ENCODE peak calls at places on chromosomes 1 and 21, in seven cellular contexts. E is stimulated activated CD8-positive, alpha-beta memory T cell treated with anti-CD3 and anti-CD28 coated beads, Interleukin-15, amount 100 ng/mL, for 1 hour; U is AG09319; O is uterus; I is HS-27A; S is PC-3; K is substantia nigra. P is an unnamed sample.

GRCh38 chr21:46057710-46058241 is 40.1 kb upstream of the COL6A2 start:
- DNase-seq in E (no peak), I (no peak), U (no peak), O (no peak), S (no peak), K (no peak), P (no peak)

GRCh38 chr1:54681396-54681795 is 34.3 kb upstream of the TTC4 start:
- DNase-seq in O (no peak), I (no peak), S (no peak), E (no peak), K (no peak), U (no peak), P (peak; percentile 42)

GRCh38 chr1:19010503-19010902 is 54.0 kb upstream of the IFFO2 start:
- DNase-seq in S (peak; percentile 88), U (no peak), I (no peak), O (no peak), K (no peak), E (no peak), P (no peak)

GRCh38 chr1:167763525-167764220 is 41.9 kb downstream of the MPZL1 start:
- DNase-seq in U (no peak), S (no peak), E (no peak), I (no peak), O (no peak), K (no peak), P (no peak)

GRCh38 chr1:186985889-186986491 is 157.2 kb downstream of the PLA2G4A start:
- DNase-seq in E (no peak), O (no peak), K (no peak), I (no peak), S (peak; percentile 73), U (no peak), P (peak; percentile 67)

GRCh38 chr1:110603058-110603457 is 3.1 kb downstream of the KCNA2 start:
- DNase-seq in U (no peak), I (no peak), E (no peak), O (no peak), K (no peak), S (no peak), P (no peak)

GRCh38 chr1:180507826-180508724 is 5.7 kb upstream of the ACBD6 start:
- DNase-seq in O (no peak), K (no peak), S (peak; percentile 54), E (no peak), U (peak; percentile 49), I (no peak), P (no peak)

GRCh38 chr1:185144233-185144632 is 12.5 kb downstream of the TRMT1L start:
- DNase-seq in E (no peak), U (no peak), O (no peak), I (no peak), K (no peak), S (peak; percentile 28), P (no peak)

GRCh38 chr21:46129846-46130651 is 25.3 kb downstream of the FTCD start:
- DNase-seq in K (no peak), O (peak; percentile 41), S (no peak), U (no peak), E (no peak), I (no peak), P (no peak)

GRCh38 chr1:28322209-28322608 is 6.6 kb upstream of the MED18 start:
- DNase-seq in I (no peak), K (no peak), O (no peak), E (no peak), S (peak; percentile 10), U (no peak), P (peak; percentile 81)

GRCh38 chr1:231040800-231041704 is 998 bp upstream of the FAM89A start:
- DNase-seq in S (no peak), I (no peak), O (peak; percentile 29), U (no peak), E (no peak), K (no peak), P (peak; percentile 50)

GRCh38 chr1:20885121-20885520 is 98.0 kb upstream of the HP1BP3 start:
- DNase-seq in O (no peak), U (no peak), S (peak; percentile 15), E (no peak), I (no peak), K (no peak), P (peak; percentile 6)

GRCh38 chr1:65170511-65171142 is 22.6 kb downstream of the AK4 start:
- DNase-seq in O (peak; percentile 34), S (peak; percentile 64), I (no peak), E (no peak), U (no peak), K (no peak), P (peak; percentile 49)

GRCh38 chr1:59945790-59946189 is 19.2 kb upstream of the CYP2J2 start:
- DNase-seq in O (no peak), E (no peak), U (no peak), I (no peak), S (no peak), K (no peak), P (no peak)

GRCh38 chr1:205042911-205043806 is at the start of gene CNTN2:
- DNase-seq in S (no peak), U (no peak), K (peak; percentile 61), I (no peak), E (no peak), O (no peak), P (peak; percentile 38)

GRCh38 chr1:160708118-160708517 is 3.5 kb downstream of the CD48 start:
- DNase-seq in S (no peak), E (no peak), U (no peak), K (no peak), O (no peak), I (no peak), P (no peak)

GRCh38 chr1:2803931-2804627 is 2.6 kb upstream of the TTC34 start:
- DNase-seq in O (no peak), I (no peak), K (no peak), S (no peak), E (no peak), U (no peak), P (no peak)

GRCh38 chr1:154178006-154178405 is 13.9 kb downstream of the TPM3 start:
- DNase-seq in O (no peak), S (no peak), K (no peak), U (no peak), E (no peak), I (no peak), P (no peak)

GRCh38 chr21:33149166-33149565 is 79.2 kb downstream of the OLIG1 start:
- DNase-seq in E (no peak), K (no peak), S (no peak), O (no peak), U (no peak), I (no peak), P (no peak)

GRCh38 chr1:76005755-76006154 is 68.8 kb upstream of the ST6GALNAC3 start:
- DNase-seq in S (no peak), O (no peak), E (no peak), U (no peak), I (no peak), K (no peak), P (no peak)

GRCh38 chr1:23188434-23188884 is 19.8 kb upstream of the LUZP1 start:
- DNase-seq in S (peak; percentile 68), I (no peak), E (no peak), K (no peak), O (no peak), U (no peak), P (peak; percentile 64)

GRCh38 chr1:240284656-240285427 is 193.2 kb downstream of the FMN2 start:
- DNase-seq in K (no peak), S (peak; percentile 23), E (no peak), O (no peak), I (no peak), U (no peak), P (no peak)

P was measured in hepatocyte.